ENCODE peak calls at places on chromosome 22, in seven cellular contexts. R is bronchial epithelial cell, J is lung, B is esophagus squamous epithelium, W is psoas muscle, D is fibroblast of lung, N is chondrocyte. H is an unnamed sample.

GRCh38 chr22:40308999-40309578 is 37.2 kb upstream of the ADSL start:
- DNase-seq in R (no peak), J (no peak), B (no peak), W (no peak), D (no peak), N (no peak), H (no peak)

GRCh38 chr22:26893711-26894110 is 236.3 kb downstream of the MIAT start:
- DNase-seq in R (no peak), J (peak; percentile 3), B (no peak), W (no peak), D (no peak), N (no peak), H (no peak)

GRCh38 chr22:28943501-28943879 is 60.1 kb downstream of the ZNRF3 start:
- DNase-seq in R (no peak), J (peak; percentile 50), B (no peak), W (no peak), D (no peak), N (no peak), H (peak; percentile 8)

GRCh38 chr22:28882545-28882877 is 861 bp upstream of the ZNRF3 start:
- DNase-seq in R (no peak), J (no peak), B (no peak), W (no peak), D (no peak), N (no peak), H (peak; percentile 43)

GRCh38 chr22:30426395-30427353 is 1.1 kb downstream of the MTFP1 start:
- DNase-seq in R (peak; percentile 85), J (peak; percentile 91), B (no peak), W (peak; percentile 89), D (peak; percentile 73), N (no peak), H (peak; percentile 86)

GRCh38 chr22:45469573-45470383 is 32.9 kb upstream of the FBLN1 start:
- DNase-seq in R (peak; percentile 76), J (no peak), B (no peak), W (no peak), D (peak; percentile 72), N (peak; percentile 10), H (no peak)

GRCh38 chr22:49305215-49305965 is 522.3 kb downstream of the BRD1 start:
- DNase-seq in R (no peak), J (peak; percentile 51), B (no peak), W (no peak), D (no peak), N (peak; percentile 86), H (peak; percentile 67)

GRCh38 chr22:49307870-49308269 is 519.8 kb downstream of the BRD1 start:
- DNase-seq in R (no peak), J (no peak), B (no peak), W (peak; percentile 29), D (no peak), N (peak; percentile 47), H (no peak)

GRCh38 chr22:48899523-48900326 is 927.9 kb downstream of the BRD1 start:
- DNase-seq in R (no peak), J (no peak), B (no peak), W (no peak), D (no peak), N (peak; percentile 84), H (no peak)

GRCh38 chr22:20981787-20982562 is at the start of gene LZTR1:
- DNase-seq in R (peak; percentile 65), J (peak; percentile 78), B (no peak), W (peak; percentile 91), D (peak; percentile 82), N (peak; percentile 93), H (peak; percentile 87)

GRCh38 chr22:19673660-19674059 is 40.6 kb upstream of the SEPTIN5 start:
- DNase-seq in R (no peak), J (no peak), B (no peak), W (no peak), D (no peak), N (no peak), H (no peak)

GRCh38 chr22:49358041-49358440 is 469.6 kb downstream of the BRD1 start:
- DNase-seq in R (no peak), J (no peak), B (no peak), W (no peak), D (no peak), N (no peak), H (no peak)

GRCh38 chr22:48511781-48512327 is 1315.8 kb downstream of the BRD1 start:
- DNase-seq in R (no peak), J (no peak), B (no peak), W (no peak), D (no peak), N (no peak), H (no peak)

GRCh38 chr22:31272522-31273446 is 19.5 kb downstream of the PIK3IP1 start:
- DNase-seq in R (no peak), J (peak; percentile 67), B (no peak), W (no peak), D (peak; percentile 70), N (no peak), H (peak; percentile 66)

GRCh38 chr22:49051491-49052022 is 776.1 kb downstream of the BRD1 start:
- DNase-seq in R (no peak), J (no peak), B (no peak), W (no peak), D (no peak), N (peak; percentile 83), H (no peak)

GRCh38 chr22:23168381-23169031 is 11.8 kb upstream of the BCR start:
- DNase-seq in R (no peak), J (no peak), B (no peak), W (no peak), D (no peak), N (no peak), H (no peak)

GRCh38 chr22:49906799-49907290 is 11.4 kb downstream of the ALG12 start:
- DNase-seq in R (no peak), J (no peak), B (no peak), W (peak; percentile 35), D (no peak), N (no peak), H (no peak)

GRCh38 chr22:22408731-22409696 is 99.5 kb downstream of the ZNF280B start:
- DNase-seq in R (peak; percentile 11), J (no peak), B (no peak), W (no peak), D (peak; percentile 9), N (no peak), H (peak; percentile 87)

GRCh38 chr22:46864314-46865051 is 102.0 kb downstream of the TBC1D22A start:
- DNase-seq in R (no peak), J (no peak), B (no peak), W (no peak), D (no peak), N (no peak), H (no peak)

GRCh38 chr22:16810188-16810802 is 14.9 kb downstream of the XKR3 start:
- DNase-seq in R (no peak), J (no peak), B (no peak), W (no peak), D (no peak), N (no peak), H (no peak)

GRCh38 chr22:42615092-42615859 is 593 bp upstream of the POLDIP3 start:
- DNase-seq in R (peak; percentile 96), J (peak; percentile 92), B (peak; percentile 57), W (peak; percentile 90), D (peak; percentile 99), N (no peak), H (peak; percentile 97)

GRCh38 chr22:42617155-42617983 is 2.7 kb upstream of the POLDIP3 start:
- DNase-seq in R (no peak), J (no peak), B (no peak), W (no peak), D (no peak), N (no peak), H (no peak)

GRCh38 chr22:42613869-42614268 is 814 bp downstream of the POLDIP3 start:
- DNase-seq in R (peak; percentile 40), J (no peak), B (no peak), W (no peak), D (no peak), N (no peak), H (no peak)

GRCh38 chr22:42612336-42612735 is 2.3 kb downstream of the POLDIP3 start:
- DNase-seq in R (no peak), J (no peak), B (no peak), W (no peak), D (no peak), N (no peak), H (no peak)

DNA sequence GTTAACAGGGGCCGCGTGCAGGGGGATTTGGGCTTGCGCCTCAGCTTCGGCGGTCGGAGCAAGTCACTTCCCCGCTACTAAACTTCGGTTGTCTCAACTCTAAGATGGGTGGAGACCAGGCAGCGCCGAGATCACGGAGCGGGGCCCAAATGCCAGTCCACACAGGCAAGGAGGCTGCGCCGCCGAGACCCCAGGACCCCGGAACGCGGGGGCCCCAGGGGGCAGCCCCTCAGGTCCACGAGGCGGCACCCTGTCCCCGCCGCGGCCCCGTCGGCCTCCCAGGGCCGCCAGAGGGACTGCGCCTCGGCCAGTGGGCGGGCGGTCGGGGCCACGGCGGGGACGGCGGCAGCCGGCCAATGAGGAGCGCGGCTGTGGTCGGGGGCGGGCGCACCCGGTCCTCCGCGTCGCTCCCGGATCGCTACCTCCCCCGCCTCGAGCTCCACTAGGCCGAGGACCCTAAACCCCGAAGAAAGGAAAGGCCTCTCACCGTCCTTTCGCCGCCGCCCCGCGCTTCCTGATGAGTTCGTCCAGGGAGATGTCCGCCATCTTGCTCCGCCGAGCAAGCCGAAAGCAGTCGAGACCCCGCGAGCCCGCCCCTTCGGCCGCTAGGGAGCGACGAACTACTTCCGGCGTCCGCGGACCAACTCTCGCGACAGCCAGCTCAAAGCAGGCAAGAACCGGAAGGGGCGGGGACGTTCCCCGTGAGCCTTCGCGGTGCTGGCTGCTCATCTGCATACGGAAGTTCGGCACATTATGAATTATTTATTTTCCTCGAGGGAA is at the start of gene POLDIP3:
- DNase-seq in R (peak; percentile 89), J (peak; percentile 99), B (peak; percentile 95), W (peak; percentile 100), D (peak; percentile 99), N (peak; percentile 100), H (peak; percentile 100)
- TF ChIP-seq CTCF in R (peak; percentile 43), J (peak; percentile 35), B (peak; percentile 38), W (no peak), D (no peak), N (peak; percentile 53), H (peak; percentile 46)

GRCh38 chr22:36425977-36426523 is 38.3 kb upstream of the MYH9 start:
- DNase-seq in R (no peak), J (no peak), B (no peak), W (peak; percentile 75), D (peak; percentile 59), N (no peak), H (no peak)
- TF ChIP-seq CTCF in R (no peak), J (no peak), B (no peak), W (no peak), D (no peak), N (no peak), H (no peak)

GRCh38 chr22:38427940-38428339 is 27.1 kb downstream of the KCNJ4 start:
- DNase-seq in R (no peak), J (no peak), B (no peak), W (no peak), D (no peak), N (no peak), H (no peak)
- TF ChIP-seq CTCF in R (no peak), J (no peak), B (no peak), W (no peak), D (no peak), N (no peak), H (no peak)

DNA sequence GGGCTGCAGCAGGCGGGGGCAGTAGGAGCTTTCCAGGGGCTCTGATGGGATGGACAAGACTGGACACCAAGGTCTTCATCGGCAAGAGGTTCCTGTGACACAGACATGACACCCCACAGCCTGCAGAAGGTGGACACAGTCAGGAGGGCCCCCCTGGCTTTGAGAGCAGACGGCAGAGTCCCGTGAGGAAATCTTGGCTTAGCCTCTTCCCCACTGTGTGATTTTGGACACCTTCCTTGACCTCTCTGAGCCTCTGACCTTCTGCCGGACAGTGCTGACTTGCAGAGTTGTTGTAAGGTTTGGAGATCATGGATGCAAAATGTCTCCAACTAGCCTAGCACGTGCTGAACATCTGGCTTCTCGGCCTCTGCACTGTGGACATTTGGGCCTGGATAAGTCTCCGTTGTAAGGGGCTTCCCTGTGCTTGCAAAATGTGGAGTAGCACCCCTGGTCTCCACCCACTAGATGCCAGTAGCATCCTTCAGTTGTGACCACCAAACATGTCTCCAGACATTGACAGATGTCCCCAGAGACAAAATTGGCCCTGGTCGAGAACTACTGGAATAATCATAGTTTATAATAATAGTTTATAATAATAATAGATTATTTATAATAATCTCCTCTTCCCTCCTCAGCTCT is 54.6 kb downstream of the MCM5 start:
- DNase-seq in R (no peak), J (no peak), B (no peak), W (no peak), D (peak; percentile 28), N (no peak), H (no peak)
- TF ChIP-seq CTCF in R (no peak), J (no peak), B (peak; percentile 5), W (peak; percentile 19), D (no peak), N (peak; percentile 33), H (peak; percentile 14)